ENCODE peak calls at places on chromosomes 13 and 19, in nine cellular contexts. Z is NK-92 treated with Interleukin-12 subunit alpha and Interleukin-12 subunit beta, amount 100 ng/mL, for 24 hours; N is NAMALWA; P is NCI-H1694 treated with DMSO at 0.1 percent for 48 hours; C is NCI-H1417; O is KBM-7; Y is heart left ventricle; E is activated CD4-positive, alpha-beta T cell treated with anti-CD3 and anti-CD28 coated beads, Interleukin-2, amount 50 U/mL, for 24 hours; V is small intestine. G is an unnamed sample.
A peak's percentile ranks its signal among the peaks of the same experiment; 100 is the strongest.

GRCh38 chr19:58394821-58395219 is 636 bp upstream of the RNF225 start:
- DNase-seq in N (no peak), V (no peak), E (no peak), Y (no peak), P (no peak), O (no peak), C (no peak), Z (no peak), G (no peak)

GRCh38 chr13:30172593-30173300 is 134.6 kb downstream of the KATNAL1 start:
- DNase-seq in P (no peak), N (no peak), V (no peak), E (no peak), Y (no peak), O (peak; percentile 60), C (no peak), Z (no peak), G (no peak)

GRCh38 chr19:46357846-46358583 is 11.1 kb downstream of the PPP5C start:
- DNase-seq in E (no peak), N (no peak), Y (no peak), Z (no peak), P (no peak), V (no peak), O (no peak), C (no peak), G (no peak)

GRCh38 chr19:44657211-44657921 is 13.7 kb downstream of the PVR start:
- DNase-seq in V (peak; percentile 48), Z (peak; percentile 48), Y (peak; percentile 56), N (peak; percentile 84), P (peak; percentile 10), E (peak; percentile 49), O (peak; percentile 82), C (peak; percentile 40), G (peak; percentile 67)

GRCh38 chr19:19185853-19186728 is 5.9 kb downstream of the BORCS8 start:
- DNase-seq in O (peak; percentile 92), P (peak; percentile 21), C (peak; percentile 18), Y (no peak), Z (peak; percentile 53), N (peak; percentile 81), E (peak; percentile 27), V (peak; percentile 67), G (no peak)

GRCh38 chr19:50490991-50491472 is 14.4 kb upstream of the GARIN5A start:
- DNase-seq in P (no peak), C (no peak), E (no peak), O (no peak), Z (no peak), Y (no peak), V (no peak), N (no peak), G (no peak)

GRCh38 chr19:14369399-14370168 is 11.7 kb upstream of the ADGRE5 start:
- DNase-seq in V (no peak), Z (peak; percentile 41), O (no peak), N (peak; percentile 55), C (no peak), P (no peak), Y (peak; percentile 53), E (peak; percentile 65), G (no peak)

GRCh38 chr13:27792393-27793218 is at the start of gene GSX1:
- DNase-seq in Z (no peak), O (peak; percentile 27), V (peak; percentile 63), E (no peak), N (no peak), Y (peak; percentile 55), P (no peak), C (no peak), G (no peak)

GRCh38 chr13:99990045-99990977 is 8.7 kb downstream of the ZIC2 start:
- DNase-seq in Z (no peak), E (no peak), Y (no peak), P (no peak), C (no peak), O (no peak), N (no peak), V (no peak), G (no peak)

GRCh38 chr13:113765241-113765910 is 6.3 kb downstream of the TMEM255B start:
- DNase-seq in Z (no peak), P (no peak), N (no peak), E (no peak), C (no peak), Y (no peak), V (no peak), O (no peak), G (no peak)

GRCh38 chr13:26518433-26519084 is 38.9 kb upstream of the WASF3 start:
- DNase-seq in E (no peak), Y (no peak), V (no peak), N (no peak), O (no peak), P (no peak), C (no peak), Z (no peak), G (no peak)

GRCh38 chr19:13717194-13717643 is 47.1 kb upstream of the MRI1 start:
- DNase-seq in N (no peak), P (no peak), V (no peak), O (peak; percentile 63), C (no peak), Z (no peak), Y (no peak), E (no peak), G (no peak)

GRCh38 chr19:29431332-29431731 is 94.5 kb upstream of the VSTM2B start:
- DNase-seq in Z (no peak), C (no peak), O (no peak), P (no peak), Y (no peak), V (no peak), N (no peak), E (no peak), G (no peak)

GRCh38 chr19:16620018-16620417 is 8.0 kb downstream of the MED26 start:
- DNase-seq in C (no peak), N (no peak), V (no peak), Y (no peak), Z (no peak), O (no peak), P (no peak), E (no peak), G (no peak)